ENCODE peak calls at places on chromosome 20, in four cellular contexts. One of them, this sample, is unnamed.

GRCh38 chr20:55977723-55978481 is 27.4 kb downstream of the CBLN4 start:
- DNase-seq in suprapubic skin: no peak
- DNase-seq in H54: no peak
- DNase-seq in A549: no peak
- DNase-seq in this sample: no peak

GRCh38 chr20:18090044-18090443 is 32.3 kb upstream of the OVOL2 start:
- DNase-seq in suprapubic skin: no peak
- DNase-seq in H54: no peak
- DNase-seq in A549: no peak
- DNase-seq in this sample: no peak

GRCh38 chr20:45066372-45066771 is 34.6 kb downstream of the KCNS1 start:
- DNase-seq in suprapubic skin: no peak
- DNase-seq in H54: no peak
- DNase-seq in A549: no peak
- DNase-seq in this sample: no peak

GRCh38 chr20:20720158-20720557 is 7.7 kb upstream of the RALGAPA2 start:
- DNase-seq in suprapubic skin: no peak
- DNase-seq in H54: no peak
- DNase-seq in A549: no peak
- DNase-seq in this sample: no peak

GRCh38 chr20:22383156-22383555 is 201.2 kb downstream of the FOXA2 start:
- DNase-seq in suprapubic skin: no peak
- DNase-seq in H54: no peak
- DNase-seq in A549: no peak
- DNase-seq in this sample: no peak

GRCh38 chr20:9884666-9885065 is 45.8 kb upstream of the PAK5 start:
- DNase-seq in suprapubic skin: no peak
- DNase-seq in H54: no peak
- DNase-seq in A549: no peak
- DNase-seq in this sample: no peak

GRCh38 chr20:7657569-7657968 is 282.7 kb downstream of the HAO1 start:
- DNase-seq in suprapubic skin: no peak
- DNase-seq in H54: no peak
- DNase-seq in A549: no peak
- DNase-seq in this sample: no peak

GRCh38 chr20:51050636-51051035 is 27.7 kb upstream of the KCNG1 start:
- DNase-seq in suprapubic skin: no peak
- DNase-seq in H54: no peak
- DNase-seq in A549: no peak
- DNase-seq in this sample: no peak

GRCh38 chr20:25706793-25707192 is 10.1 kb upstream of the ZNF337 start:
- DNase-seq in suprapubic skin: no peak
- DNase-seq in H54: no peak
- DNase-seq in A549: no peak
- DNase-seq in this sample: no peak

GRCh38 chr20:16947346-16947943 is 199.3 kb downstream of the OTOR start:
- DNase-seq in suprapubic skin: no peak
- DNase-seq in H54: no peak
- DNase-seq in A549: no peak
- DNase-seq in this sample: no peak

GRCh38 chr20:24872291-24873014 is 76.6 kb upstream of the CST7 start:
- DNase-seq in suprapubic skin: no peak
- DNase-seq in H54: no peak
- DNase-seq in A549: no peak
- DNase-seq in this sample: no peak

GRCh38 chr20:32050851-32051556 is 1.0 kb upstream of the HCK start:
- DNase-seq in suprapubic skin: no peak
- DNase-seq in H54: no peak
- DNase-seq in A549: no peak
- DNase-seq in this sample: no peak

GRCh38 chr20:49937023-49937929 is 1.1 kb downstream of the RNF114 start:
- DNase-seq in suprapubic skin: no peak
- DNase-seq in H54: no peak
- DNase-seq in A549: no peak
- DNase-seq in this sample: no peak

GRCh38 chr20:17976305-17976704 is 7.5 kb downstream of the MGME1 start:
- DNase-seq in suprapubic skin: no peak
- DNase-seq in H54: no peak
- DNase-seq in A549: no peak
- DNase-seq in this sample: no peak

GRCh38 chr20:6185268-6185667 is 62.4 kb upstream of the FERMT1 start:
- DNase-seq in suprapubic skin: no peak
- DNase-seq in H54: no peak
- DNase-seq in A549: no peak
- DNase-seq in this sample: no peak

GRCh38 chr20:57688864-57689263 is 21.0 kb downstream of the PMEPA1 start:
- DNase-seq in suprapubic skin: no peak
- DNase-seq in H54: no peak
- DNase-seq in A549: no peak
- DNase-seq in this sample: no peak

GRCh38 chr20:48586728-48587127 is 241.1 kb downstream of the PREX1 start:
- DNase-seq in suprapubic skin: peak
- DNase-seq in H54: no peak
- DNase-seq in A549: no peak
- DNase-seq in this sample: no peak

GRCh38 chr20:50191065-50191565 is 485 bp downstream of the CEBPB start:
- DNase-seq in suprapubic skin: no peak
- DNase-seq in H54: no peak
- DNase-seq in A549: no peak
- DNase-seq in this sample: no peak

GRCh38 chr20:62752181-62752670 is 43.6 kb downstream of the NTSR1 start:
- DNase-seq in suprapubic skin: no peak
- DNase-seq in H54: no peak
- DNase-seq in A549: no peak
- DNase-seq in this sample: no peak

GRCh38 chr20:44695295-44696230 is 19.6 kb upstream of the CCN5 start:
- DNase-seq in suprapubic skin: no peak
- DNase-seq in H54: no peak
- DNase-seq in A549: no peak
- DNase-seq in this sample: no peak

GRCh38 chr20:63707558-63708300 is at the start of the genes ARFRP1 and ZGPAT:
- DNase-seq in suprapubic skin: peak
- DNase-seq in H54: peak
- DNase-seq in A549: peak
- DNase-seq in this sample: no peak

GRCh38 chr20:48945840-48946514 is 24.5 kb downstream of the ARFGEF2 start:
- DNase-seq in suprapubic skin: no peak
- DNase-seq in H54: no peak
- DNase-seq in A549: no peak
- DNase-seq in this sample: no peak

GRCh38 chr20:57838670-57839142 is 128.9 kb upstream of the PMEPA1 start:
- DNase-seq in suprapubic skin: no peak
- DNase-seq in H54: no peak
- DNase-seq in A549: no peak
- DNase-seq in this sample: no peak

GRCh38 chr20:21309678-21310467 is 6.7 kb downstream of the XRN2 start:
- DNase-seq in suprapubic skin: no peak
- DNase-seq in H54: no peak
- DNase-seq in A549: no peak
- DNase-seq in this sample: no peak

GRCh38 chr20:50415516-50416268 is 94.5 kb upstream of the PTPN1 start:
- DNase-seq in suprapubic skin: peak
- DNase-seq in H54: peak
- DNase-seq in A549: peak
- DNase-seq in this sample: peak

GRCh38 chr20:23294671-23295070 is 55.9 kb upstream of the NXT1 start:
- DNase-seq in suprapubic skin: no peak
- DNase-seq in H54: no peak
- DNase-seq in A549: no peak
- DNase-seq in this sample: no peak

GRCh38 chr20:4959582-4959981 is 41.7 kb downstream of the SLC23A2 start:
- DNase-seq in suprapubic skin: no peak
- DNase-seq in H54: no peak
- DNase-seq in A549: no peak
- DNase-seq in this sample: no peak

GRCh38 chr20:19966840-19967239 is 50.3 kb upstream of the NAA20 start:
- DNase-seq in suprapubic skin: no peak
- DNase-seq in H54: no peak
- DNase-seq in A549: no peak
- DNase-seq in this sample: no peak

GRCh38 chr20:49908258-49908565 is 7.1 kb downstream of the SPATA2 start:
- DNase-seq in suprapubic skin: no peak
- DNase-seq in H54: no peak
- DNase-seq in A549: no peak
- DNase-seq in this sample: no peak

GRCh38 chr20:23317081-23317480 is 33.5 kb upstream of the NXT1 start:
- DNase-seq in suprapubic skin: no peak
- DNase-seq in H54: no peak
- DNase-seq in A549: no peak
- DNase-seq in this sample: no peak

GRCh38 chr20:49045440-49046086 is 549 bp upstream of the CSE1L start:
- DNase-seq in suprapubic skin: peak
- DNase-seq in H54: no peak
- DNase-seq in A549: no peak
- DNase-seq in this sample: no peak

GRCh38 chr20:568865-569415 is 25.4 kb upstream of the CSNK2A1 start:
- DNase-seq in suprapubic skin: no peak
- DNase-seq in H54: no peak
- DNase-seq in A549: no peak
- DNase-seq in this sample: no peak

GRCh38 chr20:45346851-45347250 is 1.4 kb downstream of the SDC4 start:
- DNase-seq in suprapubic skin: no peak
- DNase-seq in H54: no peak
- DNase-seq in A549: no peak
- DNase-seq in this sample: no peak

GRCh38 chr20:44747166-44748004 is 1.7 kb downstream of the KCNK15 start:
- DNase-seq in suprapubic skin: peak
- DNase-seq in H54: peak
- DNase-seq in A549: peak
- DNase-seq in this sample: no peak

GRCh38 chr20:57170343-57170742 is 96.1 kb downstream of the BMP7 start:
- DNase-seq in suprapubic skin: no peak
- DNase-seq in H54: no peak
- DNase-seq in A549: no peak
- DNase-seq in this sample: no peak

GRCh38 chr20:63664861-63665594 is 6.9 kb downstream of the RTEL1 start:
- DNase-seq in suprapubic skin: no peak
- DNase-seq in H54: no peak
- DNase-seq in A549: no peak
- DNase-seq in this sample: no peak

GRCh38 chr20:9838378-9839295 is at the start of gene PAK5:
- DNase-seq in suprapubic skin: no peak
- DNase-seq in H54: no peak
- DNase-seq in A549: peak
- DNase-seq in this sample: no peak

GRCh38 chr20:37920679-37921322 is 17.9 kb downstream of the VSTM2L start:
- DNase-seq in suprapubic skin: no peak
- DNase-seq in H54: no peak
- DNase-seq in A549: no peak
- DNase-seq in this sample: no peak
- TF ChIP-seq POLR2A in suprapubic skin: no peak
- TF ChIP-seq POLR2A in H54: no peak
- TF ChIP-seq POLR2A in A549: no peak
- TF ChIP-seq POLR2A in this sample: no peak

GRCh38 chr20:11924923-11925322 is 7.2 kb downstream of the BTBD3 start:
- DNase-seq in suprapubic skin: no peak
- DNase-seq in H54: no peak
- DNase-seq in A549: no peak
- DNase-seq in this sample: no peak
- TF ChIP-seq POLR2A in suprapubic skin: no peak
- TF ChIP-seq POLR2A in H54: no peak
- TF ChIP-seq POLR2A in A549: no peak
- TF ChIP-seq POLR2A in this sample: no peak

DNA sequence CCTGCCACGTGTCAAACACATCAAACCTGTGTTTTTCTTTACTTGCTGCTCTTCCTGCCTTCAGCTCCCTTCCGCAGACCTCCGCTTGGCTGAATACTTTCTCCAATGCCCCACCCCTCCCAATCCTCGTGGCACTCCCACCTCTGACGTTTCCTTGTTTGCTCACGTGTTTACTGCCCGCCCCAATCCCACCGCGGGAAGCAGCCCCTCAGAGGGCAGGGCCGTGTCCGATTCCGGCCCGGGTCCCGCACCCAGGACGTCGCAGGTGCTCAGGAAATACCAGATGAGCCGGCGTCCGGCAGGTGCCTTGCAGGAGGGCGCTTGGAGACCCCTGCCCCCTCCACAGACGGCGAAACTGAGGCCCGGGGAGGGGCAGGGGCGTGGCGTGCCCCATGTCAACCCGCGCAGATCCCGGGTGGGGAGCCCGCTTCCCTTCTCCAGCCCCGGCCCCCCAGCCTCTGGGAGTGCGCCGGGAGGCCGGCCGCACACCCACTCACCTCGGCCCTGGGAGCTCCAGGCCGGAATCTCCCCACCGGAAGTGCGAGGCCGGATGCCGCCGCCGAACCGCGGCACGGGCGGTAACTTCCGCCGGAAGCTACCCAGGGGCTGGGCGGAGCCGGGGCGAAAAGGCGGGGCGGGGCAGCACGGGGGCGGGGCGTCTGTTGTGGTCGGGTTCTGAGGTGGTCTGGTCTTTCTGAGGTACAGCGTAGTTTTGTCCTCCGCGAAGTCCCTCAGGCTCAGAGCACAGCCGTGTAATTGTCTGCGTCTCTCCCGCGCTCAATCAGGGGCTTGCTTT is 42.3 kb downstream of the ELMO2 start:
- DNase-seq in suprapubic skin: peak
- DNase-seq in H54: peak
- DNase-seq in A549: peak
- DNase-seq in this sample: no peak
- TF ChIP-seq POLR2A in suprapubic skin: peak
- TF ChIP-seq POLR2A in H54: peak
- TF ChIP-seq POLR2A in A549: peak
- TF ChIP-seq POLR2A in this sample: no peak

DNA sequence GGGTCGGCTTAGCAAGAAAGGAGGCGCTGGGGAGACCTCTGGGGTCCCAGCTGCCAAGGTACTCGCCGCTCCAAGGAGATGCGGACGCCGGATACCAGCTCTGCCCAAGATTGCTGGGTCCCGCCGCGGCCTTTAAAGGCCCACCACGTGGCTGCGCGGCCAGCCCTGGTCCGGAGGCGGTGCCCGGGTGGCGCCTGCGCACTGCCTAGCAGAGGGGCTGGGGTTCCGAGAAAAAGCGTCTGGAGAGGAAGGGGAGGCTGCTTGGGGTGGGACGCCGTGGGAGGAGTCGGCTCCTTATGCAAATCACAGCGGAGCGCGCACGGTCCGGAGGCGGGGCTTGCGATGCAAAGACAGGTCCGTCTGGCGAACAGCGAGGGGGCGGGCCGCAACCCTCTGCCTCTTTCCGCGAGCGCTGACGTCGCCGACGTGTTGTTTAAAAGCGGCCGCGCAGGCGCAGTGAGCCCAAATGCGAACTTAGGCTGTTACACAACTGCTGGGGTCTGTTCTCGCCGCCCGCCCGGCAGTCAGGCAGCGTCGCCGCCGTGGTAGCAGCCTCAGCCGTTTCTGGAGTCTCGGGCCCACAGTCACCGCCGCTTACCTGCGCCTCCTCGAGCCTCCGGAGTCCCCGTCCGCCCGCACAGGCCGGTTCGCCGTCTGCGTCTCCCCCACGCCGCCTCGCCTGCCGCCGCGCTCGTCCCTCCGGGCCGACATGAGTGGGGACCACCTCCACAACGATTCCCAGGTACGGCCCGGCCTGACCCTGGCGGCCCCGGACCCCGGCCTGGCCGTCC is at the start of gene TOP1:
- DNase-seq in suprapubic skin: peak
- DNase-seq in H54: peak
- DNase-seq in A549: peak
- DNase-seq in this sample: peak
- TF ChIP-seq POLR2A in suprapubic skin: peak
- TF ChIP-seq POLR2A in H54: peak
- TF ChIP-seq POLR2A in A549: peak
- TF ChIP-seq POLR2A in this sample: peak